ENCODE peak calls at places on chromosome 17, in ten cellular contexts. J is head of caudate nucleus; U is left lung; I is astrocyte of the hippocampus; B is stimulated activated CD4-positive, alpha-beta T cell treated with anti-CD3 and anti-CD28 coated beads, Interleukin-15, amount 100 ng/mL, for 1 hour; R is RPMI7951; L is AG10803; K is lower lobe of right lung; E is ureter; C is hippocampal formation. N is an unnamed sample.

GRCh38 chr17:19897108-19897854 is 29.5 kb upstream of the ULK2 start:
- DNase-seq in J (no peak), I (no peak), U (no peak), B (no peak), E (no peak), K (no peak), R (no peak), C (no peak), L (no peak), N (no peak)

GRCh38 chr17:62064029-62064790 is 868 bp downstream of the MED13 start:
- DNase-seq in R (no peak), U (no peak), E (no peak), K (no peak), J (no peak), B (no peak), I (peak), L (peak), C (no peak), N (no peak)

GRCh38 chr17:62017496-62017895 is 47.6 kb downstream of the MED13 start:
- DNase-seq in C (no peak), K (no peak), U (no peak), J (no peak), I (peak), R (no peak), L (peak), E (no peak), B (no peak), N (no peak)

GRCh38 chr17:76586741-76587487 is 1.3 kb upstream of the ST6GALNAC2 start:
- DNase-seq in U (no peak), B (no peak), R (no peak), E (peak), J (peak), L (no peak), C (no peak), K (no peak), I (no peak), N (no peak)

GRCh38 chr17:29835438-29836351 is 94.3 kb downstream of the SSH2 start:
- DNase-seq in K (peak), U (no peak), I (peak), E (no peak), L (peak), J (no peak), R (peak), B (no peak), C (no peak), N (no peak)

GRCh38 chr17:76670020-76670707 is 26.6 kb upstream of the ST6GALNAC1 start:
- DNase-seq in U (no peak), R (no peak), C (no peak), K (no peak), L (no peak), B (no peak), I (no peak), E (no peak), J (no peak), N (no peak)

GRCh38 chr17:77755410-77755963 is 203.0 kb upstream of the TNRC6C start:
- DNase-seq in J (no peak), R (peak), C (no peak), I (no peak), B (no peak), L (no peak), K (no peak), U (no peak), E (no peak), N (no peak)

GRCh38 chr17:199195-199604 is 17.8 kb upstream of the DOC2B start:
- DNase-seq in R (no peak), L (peak), J (no peak), I (peak), C (no peak), U (no peak), E (no peak), K (peak), B (no peak), N (no peak)

GRCh38 chr17:74763565-74764387 is 12.4 kb downstream of the NAT9 start:
- DNase-seq in R (no peak), J (peak), B (no peak), K (no peak), L (no peak), I (no peak), U (peak), E (no peak), C (peak), N (no peak)

GRCh38 chr17:8158267-8159031 is 4.3 kb downstream of the VAMP2 start:
- DNase-seq in E (peak), L (peak), C (peak), I (peak), J (peak), K (peak), B (peak), R (peak), U (peak), N (peak)

GRCh38 chr17:4986403-4986802 is 1.1 kb downstream of the CAMTA2 start:
- DNase-seq in B (no peak), I (no peak), J (no peak), L (no peak), R (no peak), C (no peak), E (no peak), U (no peak), K (no peak), N (no peak)

GRCh38 chr17:12566281-12567002 is 99.2 kb upstream of the MYOCD start:
- DNase-seq in K (no peak), U (no peak), B (no peak), L (no peak), E (no peak), C (no peak), I (no peak), R (no peak), J (no peak), N (no peak)

GRCh38 chr17:45227101-45227591 is 5.5 kb downstream of the FMNL1 start:
- DNase-seq in K (no peak), J (no peak), C (no peak), L (peak), U (peak), E (no peak), B (no peak), I (no peak), R (peak), N (no peak)